ENCODE peak calls at places on chromosomes 5 and 9, in seven cellular contexts. B, K, X, D, V, M and R are unnamed samples.

GRCh38 chr9:93254806-93255519 is 71.0 kb downstream of the WNK2 start:
- DNase-seq in B (no peak), V (no peak), K (no peak), D (no peak), M (no peak), X (peak; percentile 28), R (no peak)

GRCh38 chr9:76718166-76718565 is 46.1 kb upstream of the PCA3 start:
- DNase-seq in D (no peak), M (no peak), B (no peak), V (no peak), X (no peak), K (no peak), R (no peak)

GRCh38 chr5:169299651-169300467 is 1.1 kb downstream of the SLIT3 start:
- DNase-seq in B (no peak), X (no peak), K (no peak), D (no peak), M (no peak), V (peak; percentile 6), R (no peak)

GRCh38 chr5:2143646-2144386 is 261.1 kb upstream of the IRX4 start:
- DNase-seq in B (no peak), M (no peak), X (no peak), K (no peak), D (no peak), V (no peak), R (no peak)

GRCh38 chr9:116574027-116574679 is 113.0 kb upstream of the TRIM32 start:
- DNase-seq in B (no peak), X (no peak), D (peak; percentile 46), M (no peak), K (no peak), V (peak; percentile 30), R (no peak)

GRCh38 chr5:135009736-135010501 is 24.1 kb downstream of the PITX1 start:
- DNase-seq in V (no peak), D (no peak), B (no peak), M (no peak), K (no peak), X (no peak), R (no peak)

GRCh38 chr9:136748201-136748600 is at the start of gene LCN6:
- DNase-seq in B (no peak), M (no peak), K (no peak), V (no peak), X (no peak), D (no peak), R (no peak)

GRCh38 chr5:145072880-145073279 is 762.3 kb downstream of the PRELID2 start:
- DNase-seq in K (no peak), V (no peak), M (no peak), X (no peak), B (no peak), D (no peak), R (no peak)

GRCh38 chr9:121288557-121288873 is 20.6 kb downstream of the GSN start:
- DNase-seq in D (no peak), K (no peak), V (peak; percentile 15), M (no peak), X (no peak), B (no peak), R (no peak)

GRCh38 chr5:138753794-138754698 is 821 bp downstream of the CTNNA1 start:
- DNase-seq in M (no peak), X (peak; percentile 97), V (peak; percentile 69), K (peak; percentile 85), B (peak; percentile 70), D (peak; percentile 90), R (peak; percentile 77)

GRCh38 chr5:126884269-126884819 is 107.4 kb downstream of the LMNB1 start:
- DNase-seq in M (no peak), D (no peak), V (peak; percentile 97), K (no peak), B (no peak), X (no peak), R (peak; percentile 2)

GRCh38 chr9:130912932-130913598 is 16.5 kb upstream of the QRFP start:
- DNase-seq in K (no peak), D (no peak), B (peak; percentile 37), M (no peak), V (peak; percentile 75), X (no peak), R (no peak)

GRCh38 chr5:99544326-99544725 is 615.5 kb upstream of the CHD1 start:
- DNase-seq in X (no peak), D (no peak), M (no peak), V (no peak), K (no peak), B (no peak), R (no peak)

GRCh38 chr9:89635816-89636215 is 31.0 kb downstream of the GADD45G start:
- DNase-seq in B (peak; percentile 29), X (no peak), V (peak; percentile 4), M (no peak), D (no peak), K (no peak), R (no peak)